ENCODE peak calls at places on chromosomes 16 and 17, in nine cellular contexts. Z, C, X, V, G, M, L, Q and D are unnamed samples.

GRCh38 chr16:10992797-10993196 is 48.4 kb downstream of the CLEC16A start:
- DNase-seq in Z (no peak), C (no peak), X (no peak), V (peak), G (no peak), M (peak), L (no peak), Q (no peak), D (no peak)

GRCh38 chr17:74373838-74374606 is 6.7 kb downstream of the GPR142 start:
- DNase-seq in Z (no peak), C (peak), X (no peak), V (no peak), G (no peak), M (no peak), L (no peak), Q (peak), D (no peak)

GRCh38 chr17:2940352-2940751 is 123.1 kb downstream of the OR1D5 start:
- DNase-seq in Z (no peak), C (peak), X (no peak), V (no peak), G (no peak), M (no peak), L (no peak), Q (peak), D (no peak)

GRCh38 chr17:61389670-61390478 is 9.8 kb upstream of the TBX2 start:
- DNase-seq in Z (peak), C (no peak), X (peak), V (no peak), G (no peak), M (peak), L (no peak), Q (peak), D (no peak)

GRCh38 chr17:75400326-75400939 is 5.0 kb downstream of the GRB2 start:
- DNase-seq in Z (no peak), C (no peak), X (no peak), V (no peak), G (no peak), M (no peak), L (no peak), Q (no peak), D (no peak)

GRCh38 chr16:72469932-72470331 is 298.0 kb upstream of the PMFBP1 start:
- DNase-seq in Z (no peak), C (no peak), X (no peak), V (no peak), G (no peak), M (no peak), L (no peak), Q (no peak), D (no peak)

GRCh38 chr17:80647746-80648145 is 103.1 kb downstream of the RPTOR start:
- DNase-seq in Z (no peak), C (no peak), X (no peak), V (peak), G (no peak), M (peak), L (no peak), Q (no peak), D (no peak)

GRCh38 chr17:214881-215331 is 33.5 kb upstream of the DOC2B start:
- DNase-seq in Z (no peak), C (no peak), X (no peak), V (no peak), G (no peak), M (no peak), L (no peak), Q (no peak), D (no peak)

GRCh38 chr16:72983728-72984350 is 64.1 kb downstream of the ZFHX3 start:
- DNase-seq in Z (no peak), C (no peak), X (no peak), V (no peak), G (no peak), M (no peak), L (no peak), Q (no peak), D (no peak)

GRCh38 chr17:79179334-79179733 is 104.7 kb downstream of the ENGASE start:
- DNase-seq in Z (no peak), C (no peak), X (no peak), V (no peak), G (no peak), M (no peak), L (no peak), Q (no peak), D (no peak)

GRCh38 chr17:79627184-79627765 is 16.4 kb upstream of the RBFOX3 start:
- DNase-seq in Z (no peak), C (no peak), X (no peak), V (no peak), G (no peak), M (no peak), L (no peak), Q (no peak), D (no peak)

GRCh38 chr17:50079334-50080095 is 15.6 kb upstream of the PDK2 start:
- DNase-seq in Z (no peak), C (no peak), X (no peak), V (no peak), G (no peak), M (peak), L (no peak), Q (no peak), D (no peak)

GRCh38 chr17:69150333-69150732 is 8.6 kb upstream of the ABCA6 start:
- DNase-seq in Z (no peak), C (no peak), X (no peak), V (no peak), G (no peak), M (no peak), L (no peak), Q (no peak), D (no peak)

GRCh38 chr16:9966569-9967157 is 215.6 kb downstream of the GRIN2A start:
- DNase-seq in Z (peak), C (no peak), X (no peak), V (peak), G (no peak), M (no peak), L (no peak), Q (no peak), D (no peak)

GRCh38 chr17:64223931-64224657 is 39.0 kb downstream of the TEX2 start:
- DNase-seq in Z (no peak), C (no peak), X (no peak), V (no peak), G (no peak), M (no peak), L (no peak), Q (no peak), D (no peak)

GRCh38 chr17:64190468-64190867 is 60.5 kb upstream of the ERN1 start:
- DNase-seq in Z (no peak), C (no peak), X (no peak), V (no peak), G (no peak), M (no peak), L (no peak), Q (peak), D (no peak)

GRCh38 chr17:77821114-77821513 is 137.4 kb upstream of the TNRC6C start:
- DNase-seq in Z (no peak), C (peak), X (no peak), V (no peak), G (no peak), M (no peak), L (no peak), Q (peak), D (no peak)

GRCh38 chr17:81884968-81885367 is 6.4 kb downstream of the ALYREF start:
- DNase-seq in Z (no peak), C (no peak), X (no peak), V (no peak), G (no peak), M (no peak), L (no peak), Q (no peak), D (no peak)

GRCh38 chr16:55899857-55900256 is 24.7 kb upstream of the CES5A start:
- DNase-seq in Z (no peak), C (no peak), X (no peak), V (no peak), G (no peak), M (no peak), L (no peak), Q (no peak), D (no peak)

GRCh38 chr17:65278050-65278819 is 141.1 kb downstream of the RGS9 start:
- DNase-seq in Z (peak), C (peak), X (peak), V (peak), G (no peak), M (peak), L (no peak), Q (peak), D (peak)

GRCh38 chr17:4492762-4493561 is 5.7 kb upstream of the SPNS2 start:
- DNase-seq in Z (no peak), C (no peak), X (peak), V (peak), G (no peak), M (peak), L (no peak), Q (no peak), D (no peak)

GRCh38 chr16:50520451-50521245 is 27.5 kb upstream of the NKD1 start:
- DNase-seq in Z (no peak), C (peak), X (no peak), V (no peak), G (no peak), M (no peak), L (no peak), Q (no peak), D (no peak)

GRCh38 chr17:82287849-82288601 is 14.5 kb upstream of the CSNK1D start:
- DNase-seq in Z (no peak), C (no peak), X (no peak), V (peak), G (peak), M (peak), L (no peak), Q (peak), D (no peak)

GRCh38 chr16:27826893-27827289 is 236.6 kb downstream of the GSG1L start:
- DNase-seq in Z (no peak), C (no peak), X (no peak), V (no peak), G (no peak), M (no peak), L (no peak), Q (no peak), D (no peak)

GRCh38 chr16:31081428-31082351 is 7.1 kb downstream of the PRSS53 start:
- DNase-seq in Z (no peak), C (peak), X (no peak), V (no peak), G (no peak), M (no peak), L (no peak), Q (no peak), D (no peak)

GRCh38 chr17:40410082-40410481 is 7.6 kb downstream of the TOP2A start:
- DNase-seq in Z (no peak), C (no peak), X (no peak), V (no peak), G (no peak), M (no peak), L (no peak), Q (no peak), D (no peak)

GRCh38 chr16:75402174-75402820 is 31.0 kb downstream of the CFDP1 start:
- DNase-seq in Z (no peak), C (no peak), X (no peak), V (peak), G (peak), M (peak), L (no peak), Q (no peak), D (peak)

GRCh38 chr16:73232555-73233422 is 184.9 kb upstream of the ZFHX3 start:
- DNase-seq in Z (no peak), C (peak), X (no peak), V (peak), G (no peak), M (peak), L (no peak), Q (peak), D (no peak)